ENCODE peak calls at places on chromosome 11, in ten cellular contexts. Z is heart left ventricle, P is tibial nerve, G is upper lobe of left lung, K is adrenal gland, O is body of pancreas, V is endothelial cell of umbilical vein, L is A549, R is IMR-90, S is stomach. C is an unnamed sample.

GRCh38 chr11:9697766-9698165 is 33.9 kb downstream of the SWAP70 start:
- DNase-seq in V (no peak), Z (no peak), G (no peak), R (no peak), P (no peak), S (no peak), K (no peak), O (no peak), L (no peak), C (no peak)

GRCh38 chr11:26914968-26915367 is 78.9 kb upstream of the FIBIN start:
- DNase-seq in O (no peak), K (no peak), P (no peak), G (no peak), L (no peak), Z (no peak), V (no peak), S (no peak), R (no peak), C (no peak)

GRCh38 chr11:93572621-93573020 is 29.4 kb upstream of the SMCO4 start:
- DNase-seq in R (no peak), V (no peak), O (no peak), Z (no peak), K (no peak), P (no peak), L (no peak), G (no peak), S (no peak), C (no peak)

GRCh38 chr11:11456896-11457295 is 103.8 kb upstream of the CSNK2A3 start:
- DNase-seq in K (no peak), S (no peak), V (no peak), R (no peak), O (no peak), G (no peak), Z (no peak), L (no peak), P (no peak), C (no peak)

GRCh38 chr11:5285703-5286102 is 16.0 kb upstream of the HBE1 start:
- DNase-seq in G (no peak), R (no peak), K (no peak), P (no peak), S (no peak), V (no peak), O (no peak), L (no peak), Z (no peak), C (no peak)

GRCh38 chr11:108943853-108944252 is 279.0 kb downstream of the DDX10 start:
- DNase-seq in O (no peak), Z (no peak), K (no peak), R (no peak), S (no peak), P (no peak), G (no peak), V (no peak), L (no peak), C (no peak)

GRCh38 chr11:129365816-129366215 is 9.8 kb upstream of the BARX2 start:
- DNase-seq in G (no peak), P (no peak), R (no peak), S (no peak), L (no peak), K (no peak), Z (no peak), O (no peak), V (no peak), C (no peak)

GRCh38 chr11:61776561-61777075 is 15.8 kb downstream of the TMEM258 start:
- DNase-seq in V (peak), G (no peak), P (no peak), S (peak), Z (peak), L (peak), K (peak), R (peak), O (peak), C (peak)

GRCh38 chr11:33161120-33162005 is at the start of gene CSTF3:
- DNase-seq in V (peak), L (peak), R (peak), S (peak), G (peak), Z (peak), P (peak), O (peak), K (peak), C (peak)
- TF ChIP-seq POLR2A in V (peak), L (peak), R (peak), S (no peak), G (peak), Z (no peak), P (peak), O (peak), K (peak), C (peak)

GRCh38 chr11:114151631-114152030 is 92.1 kb downstream of the ZBTB16 start:
- DNase-seq in K (peak), G (no peak), V (no peak), R (no peak), Z (no peak), L (no peak), O (no peak), P (no peak), S (no peak), C (no peak)
- H3K27ac ChIP-seq in K (peak), G (peak), V (no peak), R (no peak), Z (no peak), L (no peak), O (no peak), P (peak), S (no peak), C (peak)

GRCh38 chr11:68025047-68025446 is 5.4 kb upstream of the NDUFS8 start:
- DNase-seq in P (no peak), R (no peak), K (no peak), S (no peak), V (no peak), G (no peak), O (no peak), Z (no peak), L (no peak), C (no peak)
- TF ChIP-seq CTCF in P (no peak), R (no peak), K (no peak), S (no peak), V (peak), G (no peak), O (peak), Z (no peak), L (no peak), C (no peak)

GRCh38 chr11:114293201-114293711 is 2.9 kb upstream of the NNMT start:
- DNase-seq in L (no peak), K (no peak), P (no peak), Z (no peak), O (no peak), R (no peak), G (no peak), S (no peak), V (peak), C (no peak)
- TF ChIP-seq POLR2A in L (no peak), K (no peak), P (no peak), Z (no peak), O (no peak), R (no peak), G (no peak), S (no peak), V (no peak), C (no peak)

GRCh38 chr11:31656051-31656450 is 146.5 kb downstream of the ELP4 start:
- DNase-seq in O (no peak), V (no peak), K (no peak), Z (no peak), R (peak), L (no peak), P (no peak), G (no peak), S (no peak), C (no peak)
- H3K27ac ChIP-seq in O (no peak), V (no peak), K (no peak), Z (no peak), R (no peak), L (peak), P (no peak), G (no peak), S (no peak), C (no peak)

GRCh38 chr11:28585007-28585406 is 476.8 kb downstream of the METTL15 start:
- DNase-seq in P (no peak), O (no peak), Z (no peak), K (no peak), L (no peak), R (peak), S (no peak), G (no peak), V (no peak), C (no peak)

DNA sequence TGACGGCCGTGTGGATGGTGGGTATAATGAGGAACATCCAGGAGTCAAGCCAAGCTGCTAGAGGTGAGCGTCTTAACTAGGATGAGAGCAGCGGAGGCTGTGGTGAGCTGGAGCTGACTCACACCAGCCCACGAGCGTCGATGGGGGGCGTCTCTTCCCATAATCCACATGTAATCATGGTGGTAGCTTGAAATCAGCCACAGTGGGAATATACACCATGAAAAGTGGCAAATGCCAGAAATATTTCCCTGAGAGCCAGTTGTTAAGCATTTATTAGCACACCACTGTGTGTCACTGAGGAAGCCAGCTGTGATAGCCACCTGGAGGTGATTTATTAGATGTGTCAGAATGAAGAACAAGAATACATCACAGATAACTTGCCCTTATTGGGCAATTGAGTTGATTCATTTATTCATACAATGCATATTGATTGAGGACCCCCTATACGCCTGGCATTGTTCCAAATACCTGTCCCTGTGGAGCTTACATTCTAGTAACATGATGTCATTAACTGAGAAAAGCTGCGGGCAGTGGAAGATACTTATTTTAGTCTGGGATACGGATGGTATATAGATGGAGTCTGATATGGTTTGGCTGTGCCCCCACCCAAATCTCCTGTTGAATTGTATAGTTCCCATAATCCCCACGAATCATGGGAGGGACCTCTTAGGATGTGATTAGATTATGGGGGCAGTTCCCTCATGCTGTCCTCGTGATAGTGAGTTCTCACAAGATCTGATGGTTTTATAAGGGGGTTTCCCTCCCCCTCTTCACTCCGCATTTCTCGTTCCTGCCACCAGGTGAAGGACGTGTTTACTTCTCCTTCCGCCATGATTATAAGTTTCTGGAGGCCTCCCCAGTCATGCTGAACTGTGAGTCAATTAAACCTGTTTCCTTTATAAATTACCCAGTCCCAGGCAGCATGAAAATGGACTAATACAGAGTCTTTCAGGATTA is 473.4 kb downstream of the METTL15 start:
- DNase-seq in O (no peak), V (no peak), G (no peak), S (no peak), K (no peak), L (no peak), Z (no peak), P (no peak), R (peak), C (no peak)
- TF ChIP-seq CTCF in O (no peak), V (no peak), G (no peak), S (no peak), K (no peak), L (no peak), Z (no peak), P (no peak), R (no peak), C (no peak)

C was measured in ovary.